ENCODE peak calls at places on chromosomes 13 and 19, in six cellular contexts. M is neural progenitor cell; J is CD8-positive, alpha-beta memory T cell; X is Peyer's patch; T is lung; L is CD4-positive, alpha-beta memory T cell. O is an unnamed sample.

GRCh38 chr13:66835040-66835628 is 395.0 kb downstream of the PCDH9 start:
- DNase-seq in J (no peak), L (no peak), M (peak; percentile 79), X (no peak), T (no peak), O (no peak)

GRCh38 chr19:50658438-50659317 is 9.4 kb downstream of the C19orf81 start:
- DNase-seq in X (peak; percentile 30), L (no peak), M (peak; percentile 94), J (peak; percentile 66), T (peak; percentile 66), O (no peak)

GRCh38 chr13:22903925-22904324 is 276.9 kb upstream of the SGCG start:
- DNase-seq in X (no peak), M (no peak), T (no peak), J (no peak), L (no peak), O (no peak)

GRCh38 chr13:25752957-25753540 is 298.8 kb downstream of the SHISA2 start:
- DNase-seq in L (no peak), J (no peak), M (no peak), T (peak; percentile 44), X (no peak), O (no peak)

GRCh38 chr19:52336976-52337375 is 933 bp downstream of the ZNF610 start:
- DNase-seq in X (no peak), J (no peak), L (no peak), T (no peak), M (peak; percentile 26), O (no peak)

GRCh38 chr19:37983153-37983552 is 76.1 kb downstream of the SIPA1L3 start:
- DNase-seq in J (no peak), L (no peak), X (no peak), M (no peak), T (no peak), O (no peak)

GRCh38 chr13:29849071-29849541 is 1.3 kb downstream of the UBL3 start:
- DNase-seq in J (peak; percentile 36), M (peak; percentile 23), T (peak; percentile 46), L (peak; percentile 43), X (peak; percentile 34), O (peak; percentile 11)

GRCh38 chr19:18280247-18281081 is 958 bp downstream of the JUND start:
- DNase-seq in L (peak; percentile 86), M (peak; percentile 81), X (peak; percentile 92), T (peak; percentile 75), J (peak; percentile 88), O (peak; percentile 77)

GRCh38 chr13:42733046-42733445 is 48.3 kb upstream of the FAM216B start:
- DNase-seq in X (no peak), J (no peak), T (no peak), M (no peak), L (no peak), O (no peak)

GRCh38 chr13:68076046-68076445 is 845.9 kb upstream of the PCDH9 start:
- DNase-seq in M (no peak), J (no peak), T (no peak), L (no peak), X (no peak), O (no peak)

GRCh38 chr13:28576037-28576436 is 81.1 kb upstream of the FLT1 start:
- DNase-seq in L (no peak), M (no peak), X (no peak), T (no peak), J (no peak), O (no peak)

GRCh38 chr13:47908200-47908902 is 92.7 kb downstream of the SUCLA2 start:
- DNase-seq in T (no peak), X (no peak), J (no peak), M (no peak), L (no peak), O (no peak)

GRCh38 chr19:45364696-45365095 is 5.7 kb downstream of the ERCC2 start:
- DNase-seq in L (no peak), J (no peak), T (no peak), X (no peak), M (no peak), O (no peak)

GRCh38 chr13:98979012-98979411 is 1.1 kb upstream of the DOCK9 start:
- DNase-seq in J (no peak), L (no peak), X (no peak), T (no peak), M (no peak), O (no peak)

GRCh38 chr13:48595330-48596127 is 58.2 kb upstream of the CYSLTR2 start:
- DNase-seq in J (peak; percentile 43), T (peak; percentile 40), L (peak; percentile 51), X (no peak), M (peak; percentile 45), O (peak; percentile 35)

GRCh38 chr19:5603626-5604025 is 18.9 kb downstream of the SAFB2 start:
- DNase-seq in X (no peak), T (no peak), J (no peak), L (no peak), M (no peak), O (no peak)

GRCh38 chr13:26561636-26562537 is 4.4 kb downstream of the WASF3 start:
- DNase-seq in L (no peak), T (peak; percentile 31), X (no peak), J (no peak), M (peak; percentile 73), O (no peak)

GRCh38 chr13:44148159-44148929 is 225.3 kb upstream of the SERP2 start:
- DNase-seq in L (no peak), X (no peak), T (peak; percentile 10), J (no peak), M (peak; percentile 22), O (no peak)

GRCh38 chr13:30125422-30126073 is 181.8 kb downstream of the KATNAL1 start:
- DNase-seq in X (no peak), T (peak; percentile 73), L (no peak), J (no peak), M (no peak), O (no peak)

GRCh38 chr13:66427330-66427990 is 802.7 kb downstream of the PCDH9 start:
- DNase-seq in J (no peak), X (no peak), L (no peak), M (no peak), T (no peak), O (no peak)

GRCh38 chr13:30923423-30923822 is 9.0 kb upstream of the TEX26 start:
- DNase-seq in X (no peak), M (no peak), L (no peak), T (no peak), J (no peak), O (no peak)

GRCh38 chr13:73433893-73434292 is 375.1 kb downstream of the KLF5 start:
- DNase-seq in J (no peak), M (no peak), X (no peak), L (no peak), T (no peak), O (no peak)

GRCh38 chr19:57191141-57192063 is at the start of gene ZNF264:
- DNase-seq in J (peak; percentile 88), M (peak; percentile 87), T (peak; percentile 93), L (peak; percentile 88), X (peak; percentile 81), O (peak; percentile 78)

GRCh38 chr19:7850429-7850819 is 20.4 kb downstream of the EVI5L start:
- DNase-seq in J (no peak), T (no peak), X (no peak), L (no peak), M (no peak), O (no peak)

GRCh38 chr13:110716235-110716505 is 2.7 kb downstream of the ING1 start:
- DNase-seq in J (no peak), T (peak; percentile 52), M (peak; percentile 57), X (no peak), L (no peak), O (no peak)

GRCh38 chr19:20664917-20665781 is 3.8 kb upstream of the ZNF626 start:
- DNase-seq in T (no peak), M (peak; percentile 89), X (no peak), J (no peak), L (no peak), O (no peak)

GRCh38 chr19:7860902-7861618 is 13.1 kb downstream of the PRR36 start:
- DNase-seq in L (no peak), J (no peak), M (no peak), T (no peak), X (no peak), O (no peak)

GRCh38 chr13:90445179-90445578 is 902.3 kb upstream of the MIR17HG start:
- DNase-seq in M (peak; percentile 25), L (no peak), J (no peak), T (no peak), X (no peak), O (no peak)

GRCh38 chr13:59094149-59094548 is 1069.6 kb downstream of the DIAPH3 start:
- DNase-seq in M (no peak), T (no peak), J (no peak), L (no peak), X (no peak), O (no peak)

GRCh38 chr19:1851581-1852293 is 3.5 kb upstream of the REXO1 start:
- DNase-seq in M (no peak), X (peak; percentile 67), T (no peak), J (peak; percentile 83), L (peak; percentile 62), O (no peak)
- H3K4me1 ChIP-seq in M (peaks cover 37% of the 10 kb centered on the region), X (peaks cover 69% of the 10 kb centered on the region), T (peaks cover 38% of the 10 kb centered on the region), J (peaks cover 60% of the 10 kb centered on the region), L (peaks cover 73% of the 10 kb centered on the region), O (peaks cover 61% of the 10 kb centered on the region)

DNA sequence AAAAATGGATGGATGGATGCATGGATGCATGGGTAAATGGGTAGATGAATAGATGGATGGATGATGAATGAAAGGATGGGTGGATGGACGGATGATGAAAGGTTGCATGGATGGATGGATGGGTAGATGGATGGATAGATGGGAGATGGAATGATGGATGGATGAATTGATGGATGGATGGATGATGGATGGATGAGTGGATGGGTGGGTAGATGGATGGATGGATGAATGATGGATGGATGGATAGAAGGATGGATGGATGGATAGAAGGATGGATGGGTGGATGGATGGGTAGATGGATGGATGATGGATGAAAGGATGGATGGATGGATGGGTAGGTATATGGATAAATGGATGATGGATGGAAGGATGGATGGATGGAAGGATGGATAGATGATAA is 115.1 kb upstream of the LSM14A start:
- DNase-seq in M (no peak), T (no peak), L (no peak), J (no peak), X (no peak), O (no peak)
- H3K4me1 ChIP-seq in M (no peaks in the 10 kb centered on the region), T (no peaks in the 10 kb centered on the region), L (no peaks in the 10 kb centered on the region), J (no peaks in the 10 kb centered on the region), X (no peaks in the 10 kb centered on the region), O (no peaks in the 10 kb centered on the region)

GRCh38 chr19:47104678-47105077 is 8.9 kb downstream of the ZC3H4 start:
- DNase-seq in T (no peak), X (no peak), J (no peak), M (no peak), L (no peak), O (no peak)
- H3K4me1 ChIP-seq in T (peaks cover 3% of the 10 kb centered on the region), X (peaks cover 64% of the 10 kb centered on the region), J (peaks cover 51% of the 10 kb centered on the region), M (peaks cover 30% of the 10 kb centered on the region), L (peaks cover 62% of the 10 kb centered on the region), O (peaks cover 27% of the 10 kb centered on the region)

GRCh38 chr13:33353210-33353609 is 67.7 kb upstream of the STARD13 start:
- DNase-seq in L (no peak), J (no peak), T (peak; percentile 45), X (peak; percentile 64), M (no peak), O (no peak)

GRCh38 chr13:33351324-33351723 is 65.8 kb upstream of the STARD13 start:
- DNase-seq in X (no peak), L (no peak), M (no peak), T (no peak), J (no peak), O (no peak)

GRCh38 chr13:33353646-33354045 is 68.1 kb upstream of the STARD13 start:
- DNase-seq in L (no peak), M (no peak), J (no peak), X (no peak), T (no peak), O (no peak)

GRCh38 chr13:33352023-33352422 is 66.5 kb upstream of the STARD13 start:
- DNase-seq in T (no peak), L (no peak), J (no peak), X (no peak), M (no peak), O (no peak)

GRCh38 chr13:33352520-33352919 is 67.0 kb upstream of the STARD13 start:
- DNase-seq in M (no peak), T (no peak), J (no peak), L (no peak), X (no peak), O (no peak)
- H3K4me1 ChIP-seq in M (no peaks in the 10 kb centered on the region), T (peaks cover 11% of the 10 kb centered on the region), J (no peaks in the 10 kb centered on the region), L (no peaks in the 10 kb centered on the region), X (peaks cover 16% of the 10 kb centered on the region), O (no peaks in the 10 kb centered on the region)